ENCODE peak calls at places on chromosomes 3 and 15, in eight cellular contexts. Z is cardiac septum, H is cerebellar cortex, U is EH, R is bronchial epithelial cell, O is Right ventricle myocardium superior, Q is AG10803, J is nucleus accumbens. M is an unnamed sample.

GRCh38 chr15:77035584-77035983 is 35.3 kb downstream of the TSPAN3 start:
- DNase-seq in R (no peak), J (no peak), O (peak; percentile 33), Z (no peak), U (no peak), Q (no peak), H (no peak), M (no peak)

GRCh38 chr3:138964923-138965322 is 17.9 kb downstream of the FOXL2NB start:
- DNase-seq in Z (no peak), J (no peak), H (no peak), U (no peak), Q (no peak), O (no peak), R (no peak), M (no peak)

GRCh38 chr15:100902436-100903190 is 16.5 kb upstream of the LRRK1 start:
- DNase-seq in R (peak; percentile 91), H (peak; percentile 96), J (no peak), Z (peak; percentile 86), U (peak; percentile 84), O (peak; percentile 82), Q (peak; percentile 87), M (peak; percentile 88)

GRCh38 chr3:174488527-174488926 is 370.6 kb upstream of the NAALADL2 start:
- DNase-seq in U (peak; percentile 31), R (no peak), Q (peak; percentile 82), Z (no peak), O (no peak), H (no peak), J (no peak), M (peak; percentile 66)

GRCh38 chr3:160707187-160707789 is 30.3 kb downstream of the ARL14 start:
- DNase-seq in Q (peak; percentile 56), Z (no peak), U (peak; percentile 68), H (peak; percentile 87), R (peak; percentile 58), J (peak; percentile 21), O (no peak), M (peak; percentile 75)

GRCh38 chr3:59877679-59878427 is 828.0 kb upstream of the CFAP20DC start:
- DNase-seq in Z (no peak), J (no peak), Q (peak; percentile 15), H (no peak), O (no peak), U (peak; percentile 15), R (peak; percentile 14), M (no peak)

GRCh38 chr3:176041812-176042211 is 1155.5 kb downstream of the TBL1XR1 start:
- DNase-seq in U (peak; percentile 73), J (no peak), Q (peak; percentile 36), O (no peak), Z (no peak), R (no peak), H (no peak), M (peak; percentile 66)

GRCh38 chr3:71355862-71356261 is 227.7 kb downstream of the FOXP1 start:
- DNase-seq in U (no peak), H (no peak), Z (no peak), Q (no peak), J (no peak), R (no peak), O (no peak), M (no peak)

GRCh38 chr3:108125550-108126071 is 34.8 kb upstream of the CD47 start:
- DNase-seq in H (no peak), U (no peak), O (no peak), J (no peak), Q (no peak), R (no peak), Z (no peak), M (no peak)

GRCh38 chr3:141526709-141527108 is 39.9 kb downstream of the RASA2 start:
- DNase-seq in H (no peak), Q (no peak), Z (no peak), O (no peak), U (no peak), J (no peak), R (peak; percentile 49), M (no peak)

GRCh38 chr15:81473946-81474345 is 99.9 kb upstream of the TMC3 start:
- DNase-seq in H (no peak), R (no peak), U (no peak), Q (no peak), Z (no peak), J (no peak), O (no peak), M (no peak)

GRCh38 chr3:43451670-43452254 is 165.4 kb downstream of the SNRK start:
- DNase-seq in J (no peak), O (no peak), Z (no peak), H (no peak), R (no peak), U (no peak), Q (no peak), M (no peak)

GRCh38 chr3:23481660-23482278 is 278.6 kb downstream of the UBE2E2 start:
- DNase-seq in J (no peak), Z (no peak), O (no peak), U (no peak), R (no peak), Q (no peak), H (no peak), M (no peak)

GRCh38 chr3:110814170-110815007 is 257.2 kb upstream of the NECTIN3 start:
- DNase-seq in J (no peak), O (no peak), Q (peak; percentile 82), R (peak; percentile 91), U (peak; percentile 92), H (no peak), Z (no peak), M (peak; percentile 86)

GRCh38 chr3:36063992-36064391 is 316.3 kb upstream of the STAC start:
- DNase-seq in Q (no peak), H (no peak), R (no peak), Z (no peak), U (no peak), O (no peak), J (no peak), M (no peak)